ENCODE peak calls at places on chromosomes 16 and 17, in seven cellular contexts. E, N, F, I, U, Q and D are unnamed samples.

GRCh38 chr17:17758443-17758842 is 77.2 kb downstream of the RAI1 start:
- DNase-seq in I (no peak), Q (no peak), F (no peak), E (no peak), U (no peak), N (no peak), D (no peak)

GRCh38 chr17:30824002-30824355 is 513 bp downstream of the CRLF3 start:
- DNase-seq in N (peak), Q (no peak), U (no peak), I (no peak), E (no peak), F (no peak), D (no peak)

GRCh38 chr17:80017226-80018010 is 18.3 kb downstream of the TBC1D16 start:
- DNase-seq in F (no peak), I (no peak), N (no peak), U (no peak), Q (no peak), E (no peak), D (no peak)

GRCh38 chr16:64269756-64270155 is 852.1 kb downstream of the CDH11 start:
- DNase-seq in F (no peak), I (no peak), E (no peak), Q (no peak), N (no peak), U (no peak), D (no peak)

GRCh38 chr17:20267459-20267842 is 199.9 kb downstream of the LGALS9B start:
- DNase-seq in F (no peak), E (peak), N (peak), I (no peak), Q (no peak), U (peak), D (no peak)

GRCh38 chr17:49031965-49032928 is 35.1 kb downstream of the IGF2BP1 start:
- DNase-seq in Q (no peak), E (peak), U (peak), F (peak), N (no peak), I (no peak), D (no peak)

GRCh38 chr17:2751482-2751881 is 2.0 kb upstream of the CCDC92B start:
- DNase-seq in U (no peak), I (no peak), Q (no peak), E (no peak), N (no peak), F (peak), D (no peak)

GRCh38 chr17:75635610-75636202 is 2.5 kb downstream of the SMIM5 start:
- DNase-seq in F (no peak), I (no peak), E (no peak), Q (no peak), N (peak), U (no peak), D (no peak)

GRCh38 chr16:10552998-10553491 is 27.4 kb downstream of the EMP2 start:
- DNase-seq in U (no peak), F (peak), I (peak), E (no peak), N (no peak), Q (peak), D (peak)

GRCh38 chr17:80113033-80113484 is 11.7 kb downstream of the GAA start:
- DNase-seq in F (peak), N (no peak), E (no peak), U (no peak), Q (peak), I (no peak), D (no peak)

GRCh38 chr17:38674013-38674748 is 576 bp downstream of the EPOP start:
- DNase-seq in E (no peak), F (peak), I (no peak), Q (peak), U (no peak), N (peak), D (no peak)

GRCh38 chr17:50285941-50286340 is 11.7 kb downstream of the TMEM92 start:
- DNase-seq in U (no peak), N (no peak), F (no peak), Q (no peak), E (no peak), I (peak), D (no peak)

GRCh38 chr17:47252209-47252608 is 1.4 kb upstream of the ITGB3 start:
- DNase-seq in F (no peak), I (no peak), E (no peak), U (no peak), N (no peak), Q (no peak), D (no peak)

GRCh38 chr17:59627770-59628171 is 8.1 kb downstream of the CLTC start:
- DNase-seq in N (no peak), Q (no peak), F (no peak), E (no peak), U (no peak), I (no peak), D (no peak)

DNA sequence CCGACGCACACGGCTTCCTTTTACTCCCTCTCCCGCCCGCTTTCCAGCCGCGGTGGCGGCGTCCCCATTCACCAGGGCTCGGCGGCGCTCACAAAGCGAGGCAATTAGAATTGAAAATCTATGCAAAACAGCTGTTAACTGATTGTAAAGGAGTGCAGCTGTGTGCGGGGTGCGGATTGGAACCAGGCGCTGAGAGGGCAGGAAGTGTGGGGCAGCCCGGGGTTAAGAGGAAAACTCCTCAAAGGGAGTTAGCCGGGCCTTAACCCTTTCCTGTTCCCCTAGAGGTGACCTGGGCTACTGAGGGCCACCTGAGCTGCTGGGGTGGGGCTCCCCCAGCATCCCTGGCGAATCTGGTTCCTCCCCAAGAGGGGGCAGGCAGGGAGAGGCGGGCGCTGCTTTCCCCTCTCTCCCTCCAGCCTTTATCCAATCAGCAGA is 5.8 kb upstream of the GSE1 start:
- DNase-seq in F (peak), Q (no peak), N (no peak), U (peak), I (no peak), E (no peak), D (no peak)
- H3K4me3 ChIP-seq in F (peak), Q (no peak), N (no peak), U (peak), I (no peak), E (no peak), D (no peak)

DNA sequence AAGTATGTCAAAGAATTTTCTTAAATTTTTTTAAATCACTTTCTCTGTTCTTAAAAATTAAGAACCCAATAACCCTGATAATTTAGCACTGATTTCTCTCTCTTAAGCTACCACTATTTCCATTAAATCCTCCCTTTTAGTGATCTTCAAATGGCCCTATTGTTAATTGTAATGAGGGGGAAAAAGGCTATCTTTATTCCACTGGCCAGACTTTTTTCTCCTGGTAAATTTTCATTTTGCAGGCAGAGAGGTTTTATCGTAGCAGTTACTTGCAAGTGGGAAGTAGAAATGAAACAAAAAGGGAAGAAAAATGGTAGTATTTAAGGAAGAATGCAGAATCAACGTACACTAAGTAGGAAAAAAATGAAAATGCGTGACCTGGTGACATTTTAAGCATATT is 224.8 kb downstream of the TANC2 start:
- DNase-seq in U (no peak), N (no peak), Q (no peak), F (no peak), E (no peak), I (no peak), D (no peak)
- H3K27ac ChIP-seq in U (no peak), N (no peak), Q (no peak), F (no peak), E (no peak), I (no peak), D (no peak)

GRCh38 chr17:12027658-12028057 is 7.0 kb downstream of the MAP2K4 start:
- DNase-seq in Q (no peak), U (no peak), N (no peak), F (no peak), I (no peak), E (no peak), D (no peak)

GRCh38 chr17:12024332-12024731 is 3.7 kb downstream of the MAP2K4 start:
- DNase-seq in U (peak), N (no peak), Q (no peak), E (no peak), I (no peak), F (no peak), D (no peak)

GRCh38 chr17:12020595-12021590 is at the start of gene MAP2K4:
- DNase-seq in Q (peak), N (peak), F (peak), I (peak), U (peak), E (peak), D (peak)

GRCh38 chr17:12021604-12022003 is 927 bp downstream of the MAP2K4 start:
- DNase-seq in E (no peak), U (no peak), N (no peak), Q (no peak), I (no peak), F (no peak), D (no peak)

GRCh38 chr17:12022310-12022709 is 1.6 kb downstream of the MAP2K4 start:
- DNase-seq in Q (no peak), F (no peak), U (no peak), E (no peak), N (no peak), I (no peak), D (no peak)
- H3K4me3 ChIP-seq in Q (peak), F (peak), U (peak), E (no peak), N (no peak), I (peak), D (no peak)

DNA sequence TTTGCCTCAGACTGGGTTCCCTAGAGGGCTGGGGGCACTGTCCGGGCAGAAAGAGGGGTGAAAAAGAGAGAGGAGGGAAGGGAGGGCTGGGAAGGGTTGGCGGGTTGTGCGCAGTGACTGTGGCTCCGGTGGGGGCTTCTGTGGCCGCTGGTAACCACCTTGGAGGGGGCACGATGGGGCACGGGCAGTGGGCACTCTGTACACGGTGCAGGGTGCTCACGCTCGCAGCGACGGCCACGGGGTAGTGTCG is 591 bp downstream of the PLLP start:
- DNase-seq in I (no peak), F (no peak), Q (no peak), E (no peak), U (no peak), N (no peak), D (no peak)
- H3K27ac ChIP-seq in I (no peak), F (no peak), Q (no peak), E (no peak), U (no peak), N (no peak), D (peak)